ENCODE peak calls at places on chromosomes 16 and 17, in ten cellular contexts. Y is activated T-cell treated with anti-CD3 and anti-CD28 coated beads, Interleukin-2, amount 50 U/mL, for 48 hours; K is BJ; H is pancreas; D is midbrain; X is HL-60; F is AG08396; B is hippocampal formation; O is AML-193; G is RPMI7951. R is an unnamed sample.

GRCh38 chr16:23185661-23186060 is 3.1 kb downstream of the SCNN1G start:
- DNase-seq in Y (no peak), K (no peak), B (no peak), X (no peak), O (no peak), H (peak), D (no peak), G (no peak), F (no peak), R (no peak)

GRCh38 chr17:62627904-62628603 is 584 bp downstream of the MRC2 start:
- DNase-seq in G (peak), H (no peak), Y (peak), D (no peak), X (peak), O (no peak), F (peak), B (no peak), K (no peak), R (peak)

GRCh38 chr17:17792551-17793377 is 44.0 kb downstream of the SREBF1 start:
- DNase-seq in K (peak), Y (peak), O (no peak), D (peak), F (peak), X (no peak), G (no peak), H (peak), B (peak), R (peak)

GRCh38 chr17:42814633-42815399 is 9.3 kb downstream of the BECN1 start:
- DNase-seq in O (no peak), B (no peak), X (no peak), F (peak), H (no peak), Y (no peak), G (peak), D (no peak), K (peak), R (no peak)

GRCh38 chr16:3092501-3092991 is 6.5 kb downstream of the ZSCAN10 start:
- DNase-seq in H (peak), O (no peak), Y (no peak), F (no peak), D (no peak), X (no peak), K (no peak), B (no peak), G (no peak), R (no peak)

GRCh38 chr17:74002241-74002640 is 201.2 kb upstream of the RPL38 start:
- DNase-seq in F (no peak), G (no peak), X (no peak), O (no peak), Y (no peak), B (no peak), D (no peak), H (no peak), K (no peak), R (no peak)

GRCh38 chr16:22306788-22307187 is 9.6 kb downstream of the POLR3E start:
- DNase-seq in H (no peak), O (no peak), X (no peak), F (no peak), Y (no peak), K (no peak), D (no peak), B (no peak), G (no peak), R (no peak)

GRCh38 chr17:68749742-68750562 is 148.8 kb upstream of the FAM20A start:
- DNase-seq in G (no peak), D (no peak), X (no peak), F (no peak), O (no peak), Y (no peak), B (no peak), H (no peak), K (no peak), R (no peak)

GRCh38 chr17:20196314-20196713 is 187.2 kb downstream of the SPECC1 start:
- DNase-seq in F (no peak), X (no peak), G (no peak), K (no peak), Y (no peak), B (no peak), H (no peak), O (no peak), D (no peak), R (no peak)

GRCh38 chr17:45098081-45098868 is 34.0 kb downstream of the PLCD3 start:
- DNase-seq in D (no peak), X (no peak), F (no peak), O (no peak), B (no peak), Y (no peak), H (no peak), G (no peak), K (no peak), R (no peak)

GRCh38 chr16:49748322-49748721 is 107.6 kb downstream of the ZNF423 start:
- DNase-seq in B (no peak), K (no peak), F (no peak), G (no peak), Y (peak), X (no peak), H (no peak), D (no peak), O (no peak), R (peak)

GRCh38 chr16:23907457-23907902 is 71.7 kb downstream of the PRKCB start:
- DNase-seq in H (no peak), G (no peak), B (no peak), K (no peak), D (no peak), F (no peak), O (no peak), X (no peak), Y (no peak), R (no peak)

GRCh38 chr16:58506241-58507194 is 6.6 kb downstream of the NDRG4 start:
- DNase-seq in D (no peak), G (no peak), Y (peak), K (no peak), F (no peak), H (no peak), X (no peak), O (no peak), B (no peak), R (peak)